ENCODE peak calls at places on chromosomes 4 and X, in ten cellular contexts. I is NAMALWA, D is head of caudate nucleus, L is left kidney, F is NCI-H510A, A is mammary epithelial cell, T is cerebellar cortex, N is pons, U is amygdala, C is fibroblast of the aortic adventitia. K is an unnamed sample.

GRCh38 chr4:94802091-94802490 is 44.3 kb downstream of the BMPR1B start:
- DNase-seq in U (no peak), L (no peak), D (peak), T (peak), I (no peak), F (peak), A (no peak), C (no peak), N (peak), K (no peak)

GRCh38 chr4:65670331-65671031 is at the start of gene EPHA5:
- DNase-seq in T (peak), C (peak), N (peak), U (peak), D (peak), A (peak), L (peak), I (no peak), F (peak), K (peak)

GRCh38 chr4:15562114-15562513 is 92.4 kb downstream of the CC2D2A start:
- DNase-seq in U (no peak), N (peak), C (peak), I (no peak), L (no peak), D (peak), T (no peak), A (peak), F (no peak), K (no peak)

GRCh38 chrX:154822029-154822428 is 12.4 kb downstream of the SMIM9 start:
- DNase-seq in I (no peak), L (no peak), D (no peak), A (no peak), T (no peak), N (no peak), F (no peak), U (no peak), C (no peak), K (no peak)

GRCh38 chr4:158046345-158046744 is 126.5 kb downstream of the GASK1B start:
- DNase-seq in T (no peak), C (no peak), L (no peak), N (no peak), D (no peak), I (no peak), A (no peak), U (no peak), F (no peak), K (no peak)

GRCh38 chr4:150828159-150828558 is 186.9 kb downstream of the LRBA start:
- DNase-seq in T (no peak), N (no peak), L (no peak), I (no peak), F (no peak), C (no peak), A (no peak), U (no peak), D (no peak), K (no peak)

GRCh38 chr4:182126567-182126966 is 116.6 kb upstream of the TENM3 start:
- DNase-seq in N (no peak), L (no peak), F (no peak), I (no peak), U (no peak), T (no peak), A (peak), D (no peak), C (no peak), K (no peak)

GRCh38 chrX:111337067-111337466 is 66.8 kb upstream of the CAPN6 start:
- DNase-seq in A (no peak), T (no peak), I (no peak), N (no peak), L (no peak), D (no peak), F (no peak), U (no peak), C (no peak), K (no peak)

GRCh38 chr4:110959041-110959643 is 336.3 kb upstream of the PITX2 start:
- DNase-seq in D (no peak), A (no peak), T (no peak), I (peak), L (peak), F (no peak), C (peak), N (peak), U (no peak), K (no peak)

GRCh38 chr4:89514811-89515210 is 207.2 kb upstream of the GPRIN3 start:
- DNase-seq in L (no peak), D (no peak), I (no peak), C (no peak), A (no peak), U (no peak), N (no peak), F (no peak), T (no peak), K (no peak)

GRCh38 chrX:134908235-134908834 is 82.5 kb upstream of the SMIM10 start:
- DNase-seq in A (peak), N (peak), I (peak), C (peak), F (no peak), D (no peak), U (no peak), L (peak), T (no peak), K (peak)

GRCh38 chrX:135644624-135645023 is 68.8 kb upstream of the CT45A1 start:
- DNase-seq in C (no peak), N (no peak), D (no peak), F (no peak), L (no peak), U (no peak), I (no peak), T (no peak), A (no peak), K (no peak)

GRCh38 chr4:140115140-140115539 is 38.8 kb downstream of the MAML3 start:
- DNase-seq in C (no peak), T (no peak), A (no peak), U (no peak), I (no peak), F (no peak), L (no peak), D (no peak), N (no peak), K (no peak)

GRCh38 chr4:3269105-3269927 is 20.4 kb downstream of the MSANTD1 start:
- DNase-seq in U (no peak), A (no peak), I (no peak), F (no peak), D (no peak), T (no peak), C (no peak), L (no peak), N (no peak), K (no peak)

GRCh38 chrX:318068-318738 is 393 bp downstream of the GTPBP6 start:
- DNase-seq in D (peak), A (peak), C (peak), N (peak), T (peak), F (no peak), L (peak), I (peak), U (no peak), K (peak)

GRCh38 chrX:67604979-67605703 is 61.3 kb downstream of the AR start:
- DNase-seq in D (no peak), N (no peak), L (no peak), T (no peak), F (no peak), A (peak), U (no peak), C (peak), I (no peak), K (no peak)

GRCh38 chr4:72701987-72702819 is 133.2 kb upstream of the ADAMTS3 start:
- DNase-seq in F (peak), I (peak), D (peak), L (peak), A (peak), U (no peak), C (peak), T (peak), N (peak), K (peak)

GRCh38 chr4:61628727-61629126 is 428.6 kb downstream of the ADGRL3 start:
- DNase-seq in A (no peak), I (no peak), U (no peak), C (no peak), D (no peak), F (no peak), T (no peak), N (no peak), L (no peak), K (no peak)

GRCh38 chr4:7867701-7868429 is 71.8 kb downstream of the AFAP1 start:
- DNase-seq in N (no peak), A (peak), U (no peak), L (no peak), F (no peak), D (no peak), I (no peak), T (no peak), C (no peak), K (no peak)

GRCh38 chrX:121260568-121261240 is 213.3 kb downstream of the GLUD2 start:
- DNase-seq in F (no peak), C (no peak), L (peak), I (no peak), A (no peak), U (no peak), N (no peak), D (no peak), T (no peak), K (no peak)

GRCh38 chrX:136870064-136870463 is 10.5 kb downstream of the RBMX start:
- DNase-seq in C (no peak), F (no peak), L (no peak), U (no peak), T (no peak), I (no peak), D (no peak), N (no peak), A (no peak), K (no peak)

GRCh38 chr4:112181358-112182000 is 36.2 kb downstream of the FAM241A start:
- DNase-seq in C (no peak), U (no peak), F (no peak), A (no peak), T (no peak), D (no peak), I (no peak), L (no peak), N (peak), K (peak)

GRCh38 chr4:161919442-161920220 is 244.2 kb downstream of the FSTL5 start:
- DNase-seq in A (no peak), D (no peak), U (no peak), C (no peak), T (peak), L (no peak), N (no peak), I (no peak), F (no peak), K (no peak)

GRCh38 chr4:7761720-7762119 is 177.9 kb downstream of the AFAP1 start:
- DNase-seq in F (no peak), A (no peak), D (peak), T (peak), N (no peak), U (peak), C (peak), L (peak), I (peak), K (peak)

GRCh38 chr4:185950891-185951290 is 118.1 kb upstream of the TLR3 start:
- DNase-seq in F (no peak), I (no peak), N (no peak), U (no peak), C (peak), T (no peak), A (no peak), D (no peak), L (no peak), K (no peak)

GRCh38 chr4:186723207-186724047 is at the start of gene FAT1:
- DNase-seq in U (peak), A (peak), I (no peak), L (peak), D (peak), F (peak), C (peak), T (peak), N (no peak), K (peak)

GRCh38 chr4:76003620-76004019 is 3.7 kb downstream of the CXCL9 start:
- DNase-seq in L (no peak), I (no peak), U (no peak), N (no peak), C (no peak), F (no peak), D (no peak), T (no peak), A (no peak), K (no peak)

GRCh38 chr4:146643812-146644401 is 5.2 kb downstream of the POU4F2 start:
- DNase-seq in I (peak), D (no peak), L (peak), C (peak), U (no peak), T (no peak), F (no peak), N (no peak), A (peak), K (no peak)

GRCh38 chr4:154009191-154009590 is 220.3 kb upstream of the SFRP2 start:
- DNase-seq in A (peak), T (no peak), C (no peak), N (no peak), F (no peak), U (no peak), D (no peak), L (no peak), I (no peak), K (no peak)

GRCh38 chr4:76883147-76883546 is 14.8 kb downstream of the SOWAHB start:
- DNase-seq in L (no peak), C (no peak), I (no peak), D (no peak), F (no peak), T (no peak), U (no peak), N (no peak), A (no peak), K (no peak)

GRCh38 chr4:83644677-83645639 is 109.0 kb downstream of the GPAT3 start:
- DNase-seq in A (peak), T (peak), N (peak), L (peak), U (no peak), I (peak), D (peak), F (no peak), C (peak), K (peak)

GRCh38 chr4:123127865-123128264 is 205.5 kb upstream of the NUDT6 start:
- DNase-seq in N (no peak), T (no peak), I (no peak), L (peak), U (no peak), F (no peak), C (no peak), D (no peak), A (peak), K (no peak)

GRCh38 chr4:2416564-2417195 is 1.8 kb downstream of the ZFYVE28 start:
- DNase-seq in U (no peak), I (no peak), D (peak), F (no peak), A (no peak), N (no peak), L (peak), T (peak), C (peak), K (no peak)

GRCh38 chrX:64437665-64438064 is 42.4 kb upstream of the MTMR8 start:
- DNase-seq in A (no peak), N (no peak), L (no peak), D (no peak), U (no peak), F (no peak), C (no peak), I (peak), T (no peak), K (no peak)

GRCh38 chrX:111098874-111099273 is 2.9 kb downstream of the PAK3 start:
- DNase-seq in U (no peak), I (peak), C (no peak), A (no peak), F (no peak), L (peak), T (peak), D (peak), N (no peak), K (peak)

GRCh38 chrX:84907324-84907946 is 96.2 kb upstream of the APOOL start:
- DNase-seq in I (peak), T (no peak), F (no peak), U (no peak), D (no peak), L (peak), A (peak), C (peak), N (peak), K (no peak)

GRCh38 chr4:515251-515650 is 16.2 kb downstream of the PIGG start:
- DNase-seq in A (no peak), D (no peak), I (no peak), N (no peak), U (no peak), T (no peak), L (no peak), C (no peak), F (no peak), K (no peak)

K was measured in SK-N-DZ.